ENCODE peak calls at places on chromosomes 2 and 18, in ten cellular contexts. K is CD8-positive, alpha-beta T cell; Z is mammary epithelial cell; J is adrenal gland; P is upper lobe of right lung; W is RWPE2; G is AG04450; T is ascending aorta; S is body of pancreas; A is CD4-positive, CD25-positive, alpha-beta regulatory T cell. C is an unnamed sample. For H3K27me3, the result is how much of the 10 kb centered on the place peaks cover.

GRCh38 chr2:172735646-172736418 is at the start of gene RAPGEF4:
- DNase-seq in K (no peak), Z (no peak), J (no peak), P (no peak), W (no peak), G (no peak), T (no peak), S (no peak), A (no peak), C (no peak)

GRCh38 chr2:178479275-178479616 is 846 bp upstream of the FKBP7 start:
- DNase-seq in K (no peak), Z (no peak), J (no peak), P (no peak), W (no peak), G (no peak), T (no peak), S (no peak), A (no peak), C (no peak)

GRCh38 chr2:99386011-99386410 is 48.8 kb downstream of the EIF5B start:
- DNase-seq in K (no peak), Z (peak), J (no peak), P (no peak), W (no peak), G (no peak), T (no peak), S (no peak), A (no peak), C (no peak)

GRCh38 chr2:145652992-145653545 is 1133.2 kb upstream of the ZEB2 start:
- DNase-seq in K (no peak), Z (peak), J (no peak), P (no peak), W (no peak), G (peak), T (no peak), S (no peak), A (no peak), C (no peak)

GRCh38 chr18:70523035-70523797 is 234.4 kb downstream of the SOCS6 start:
- DNase-seq in K (no peak), Z (no peak), J (no peak), P (no peak), W (no peak), G (no peak), T (no peak), S (no peak), A (no peak), C (no peak)

GRCh38 chr2:75289771-75290170 is 90.5 kb upstream of the TACR1 start:
- DNase-seq in K (no peak), Z (peak), J (no peak), P (no peak), W (no peak), G (no peak), T (no peak), S (no peak), A (no peak), C (no peak)

GRCh38 chr2:152426801-152427200 is 91.8 kb downstream of the FMNL2 start:
- DNase-seq in K (no peak), Z (peak), J (no peak), P (no peak), W (no peak), G (no peak), T (no peak), S (no peak), A (no peak), C (no peak)

GRCh38 chr2:73908689-73909652 is 16.2 kb downstream of the ACTG2 start:
- DNase-seq in K (no peak), Z (no peak), J (no peak), P (no peak), W (no peak), G (no peak), T (no peak), S (no peak), A (no peak), C (no peak)

GRCh38 chr2:105865222-105865913 is 120.7 kb downstream of the NCK2 start:
- DNase-seq in K (no peak), Z (no peak), J (no peak), P (no peak), W (no peak), G (no peak), T (no peak), S (no peak), A (no peak), C (no peak)

GRCh38 chr2:176106636-176107539 is at the start of gene HOXD11:
- DNase-seq in K (no peak), Z (peak), J (peak), P (no peak), W (peak), G (no peak), T (peak), S (no peak), A (no peak), C (no peak)

GRCh38 chr18:37778417-37779165 is 213.0 kb upstream of the CELF4 start:
- DNase-seq in K (no peak), Z (peak), J (peak), P (peak), W (no peak), G (no peak), T (peak), S (peak), A (peak), C (peak)

GRCh38 chr2:108351889-108352288 is 25.9 kb upstream of the SULT1C4 start:
- DNase-seq in K (no peak), Z (no peak), J (no peak), P (no peak), W (no peak), G (no peak), T (no peak), S (no peak), A (no peak), C (no peak)

GRCh38 chr18:48541026-48541746 is 2.4 kb downstream of the CTIF start:
- DNase-seq in K (no peak), Z (peak), J (peak), P (peak), W (no peak), G (no peak), T (peak), S (peak), A (peak), C (peak)

GRCh38 chr2:209476367-209477191 is 52.7 kb downstream of the MAP2 start:
- DNase-seq in K (no peak), Z (no peak), J (no peak), P (no peak), W (no peak), G (no peak), T (no peak), S (peak), A (no peak), C (no peak)

GRCh38 chr2:15163316-15163715 is 397.8 kb downstream of the NBAS start:
- DNase-seq in K (no peak), Z (no peak), J (no peak), P (no peak), W (no peak), G (no peak), T (no peak), S (no peak), A (no peak), C (no peak)

GRCh38 chr2:216188956-216189355 is 79.8 kb downstream of the XRCC5 start:
- DNase-seq in K (no peak), Z (peak), J (no peak), P (no peak), W (no peak), G (no peak), T (no peak), S (no peak), A (no peak), C (no peak)

GRCh38 chr2:108637304-108637669 is 82.0 kb upstream of the RANBP2 start:
- DNase-seq in K (no peak), Z (peak), J (peak), P (no peak), W (no peak), G (no peak), T (peak), S (peak), A (no peak), C (no peak)

GRCh38 chr2:233832869-233833812 is 21.2 kb downstream of the HJURP start:
- DNase-seq in K (no peak), Z (peak), J (no peak), P (peak), W (peak), G (peak), T (no peak), S (no peak), A (no peak), C (no peak)

GRCh38 chr18:47080872-47081271 is 45.5 kb upstream of the ELOA2 start:
- DNase-seq in K (no peak), Z (no peak), J (no peak), P (no peak), W (no peak), G (no peak), T (no peak), S (no peak), A (no peak), C (no peak)

GRCh38 chr2:176239016-176239415 is 30.2 kb upstream of the MTX2 start:
- DNase-seq in K (no peak), Z (no peak), J (peak), P (no peak), W (no peak), G (no peak), T (no peak), S (no peak), A (no peak), C (no peak)

GRCh38 chr2:98509542-98510321 is 65.1 kb downstream of the INPP4A start:
- DNase-seq in K (no peak), Z (no peak), J (no peak), P (no peak), W (no peak), G (no peak), T (no peak), S (no peak), A (no peak), C (no peak)

GRCh38 chr2:164028764-164029534 is 293.1 kb upstream of the FIGN start:
- DNase-seq in K (no peak), Z (no peak), J (no peak), P (no peak), W (no peak), G (no peak), T (no peak), S (no peak), A (no peak), C (no peak)

GRCh38 chr2:102582845-102583244 is 36.5 kb upstream of the SLC9A2 start:
- DNase-seq in K (no peak), Z (no peak), J (no peak), P (no peak), W (no peak), G (no peak), T (no peak), S (no peak), A (no peak), C (no peak)

GRCh38 chr2:171016125-171016524 is 87.1 kb downstream of the GORASP2 start:
- DNase-seq in K (no peak), Z (no peak), J (no peak), P (no peak), W (no peak), G (no peak), T (no peak), S (no peak), A (no peak), C (no peak)

GRCh38 chr2:72788756-72789155 is 37.1 kb downstream of the EXOC6B start:
- DNase-seq in K (no peak), Z (peak), J (no peak), P (no peak), W (no peak), G (no peak), T (no peak), S (no peak), A (no peak), C (no peak)

GRCh38 chr2:30894498-30895119 is 87.4 kb upstream of the CAPN13 start:
- DNase-seq in K (no peak), Z (no peak), J (no peak), P (no peak), W (no peak), G (no peak), T (no peak), S (no peak), A (no peak), C (no peak)

GRCh38 chr2:105299290-105299689 is 30.2 kb downstream of the TGFBRAP1 start:
- DNase-seq in K (no peak), Z (no peak), J (no peak), P (no peak), W (no peak), G (no peak), T (no peak), S (no peak), A (peak), C (no peak)

GRCh38 chr2:60414731-60415130 is 138.7 kb downstream of the BCL11A start:
- DNase-seq in K (no peak), Z (peak), J (no peak), P (no peak), W (no peak), G (no peak), T (no peak), S (no peak), A (no peak), C (no peak)

GRCh38 chr2:14634223-14634884 is 1.8 kb downstream of the LRATD1 start:
- DNase-seq in K (no peak), Z (peak), J (peak), P (peak), W (peak), G (peak), T (peak), S (peak), A (peak), C (peak)

GRCh38 chr18:46623541-46623940 is 33.5 kb downstream of the LOXHD1 start:
- DNase-seq in K (peak), Z (peak), J (no peak), P (no peak), W (no peak), G (no peak), T (no peak), S (no peak), A (peak), C (no peak)

GRCh38 chr2:28319118-28320008 is 73.3 kb upstream of the FOSL2 start:
- DNase-seq in K (no peak), Z (no peak), J (no peak), P (no peak), W (no peak), G (no peak), T (no peak), S (no peak), A (no peak), C (no peak)

GRCh38 chr2:42059261-42059898 is 11.6 kb downstream of the PKDCC start:
- DNase-seq in K (no peak), Z (no peak), J (no peak), P (no peak), W (no peak), G (no peak), T (no peak), S (no peak), A (no peak), C (no peak)

GRCh38 chr18:53911200-53911599 is 313.3 kb downstream of the MBD2 start:
- DNase-seq in K (no peak), Z (no peak), J (no peak), P (no peak), W (no peak), G (no peak), T (no peak), S (no peak), A (no peak), C (no peak)

DNA sequence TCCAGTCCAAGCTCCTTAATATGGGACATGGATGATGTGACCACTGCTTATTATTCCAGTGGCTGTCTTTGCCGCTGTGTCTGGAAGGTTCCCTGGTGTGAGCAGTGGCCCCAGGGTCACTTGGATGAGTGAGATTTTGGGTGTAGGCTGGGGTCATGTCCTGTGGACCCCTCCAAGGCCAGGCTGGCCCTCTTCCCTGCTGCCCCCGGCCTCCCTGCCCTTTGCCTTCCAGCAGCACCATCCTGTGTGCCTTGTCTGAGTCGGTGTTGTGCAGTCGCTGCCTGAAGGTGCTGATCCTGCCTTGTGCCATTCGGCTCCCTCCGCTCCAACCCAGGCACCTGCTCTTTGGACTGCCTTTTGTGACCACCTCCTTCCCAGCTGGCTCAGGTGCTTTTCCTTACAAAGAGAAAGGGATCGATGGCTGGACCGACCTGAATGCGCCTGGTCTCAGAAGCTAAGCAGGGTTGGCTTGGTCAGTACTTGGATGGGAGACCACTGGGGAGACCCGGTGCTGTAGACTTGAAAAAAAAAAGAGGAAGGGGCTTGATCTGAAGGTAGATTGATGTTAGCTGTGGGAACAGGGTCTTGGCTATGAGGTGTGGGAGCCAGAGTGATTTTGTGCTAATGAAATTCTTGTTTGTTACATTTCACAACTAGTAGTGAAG is 16.7 kb upstream of the GREB1 start:
- DNase-seq in K (no peak), Z (no peak), J (no peak), P (no peak), W (no peak), G (no peak), T (no peak), S (no peak), A (no peak), C (no peak)
- H3K27ac ChIP-seq in K (no peak), Z (no peak), J (no peak), P (no peak), W (no peak), G (no peak), T (no peak), S (no peak), A (no peak), C (no peak)

GRCh38 chr2:26572589-26572988 is 68.6 kb downstream of the CIB4 start:
- DNase-seq in K (no peak), Z (no peak), J (no peak), P (peak), W (peak), G (no peak), T (peak), S (no peak), A (no peak), C (no peak)

GRCh38 chr2:26574900-26575560 is 66.1 kb downstream of the CIB4 start:
- DNase-seq in K (no peak), Z (no peak), J (no peak), P (no peak), W (no peak), G (no peak), T (no peak), S (no peak), A (no peak), C (no peak)

GRCh38 chr2:26573241-26573925 is 67.8 kb downstream of the CIB4 start:
- DNase-seq in K (no peak), Z (no peak), J (no peak), P (peak), W (no peak), G (no peak), T (no peak), S (no peak), A (no peak), C (no peak)

GRCh38 chr2:26575836-26576564 is 65.2 kb downstream of the CIB4 start:
- DNase-seq in K (no peak), Z (no peak), J (no peak), P (no peak), W (no peak), G (no peak), T (no peak), S (no peak), A (no peak), C (no peak)

DNA sequence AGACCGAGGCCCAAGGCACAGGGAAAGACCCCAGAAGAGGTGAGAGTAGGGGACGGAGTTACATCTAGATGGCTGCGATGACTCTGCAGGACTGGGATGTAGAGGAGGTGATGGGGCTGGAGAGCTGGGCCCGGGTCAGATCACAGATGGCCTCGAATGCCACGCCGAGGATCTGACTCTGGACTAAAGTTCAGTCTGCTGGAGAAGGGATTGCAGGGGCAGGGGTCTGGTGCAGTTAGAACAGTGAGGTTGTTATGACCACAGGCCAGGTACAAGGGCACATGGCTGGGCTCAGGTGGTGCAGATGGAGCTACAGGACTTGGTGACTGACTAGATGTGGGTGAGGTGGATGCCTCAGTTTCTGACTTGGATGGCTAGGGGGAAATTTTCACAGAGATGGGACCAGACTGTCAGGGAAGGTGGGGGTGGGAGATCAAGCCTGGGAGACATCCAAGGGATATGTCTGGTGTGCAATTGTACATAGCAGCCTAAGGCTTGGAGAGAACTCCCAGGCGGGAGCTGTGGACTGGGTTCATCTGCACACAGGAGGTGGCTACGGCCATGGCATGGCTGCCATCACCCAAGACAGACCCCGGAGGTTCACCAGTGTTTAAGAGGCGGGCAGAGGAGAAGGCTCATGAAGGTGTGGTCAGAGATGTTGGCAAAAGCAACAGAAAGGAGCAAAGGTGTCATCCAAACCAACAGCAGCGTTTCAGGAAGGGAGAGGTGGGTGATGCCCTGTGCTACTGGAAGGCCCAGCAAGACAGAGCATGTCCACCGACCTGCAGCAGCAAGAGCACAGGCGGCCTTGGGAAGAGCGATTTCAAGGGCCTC is 66.9 kb downstream of the CIB4 start:
- DNase-seq in K (no peak), Z (peak), J (no peak), P (no peak), W (no peak), G (no peak), T (no peak), S (no peak), A (no peak), C (no peak)
- H3K27me3 ChIP-seq in K (under half), Z (under half), J (under half), P (under half), W (under half), G (under half), T (under half), S (under half), A (under half), C (under half)

DNA sequence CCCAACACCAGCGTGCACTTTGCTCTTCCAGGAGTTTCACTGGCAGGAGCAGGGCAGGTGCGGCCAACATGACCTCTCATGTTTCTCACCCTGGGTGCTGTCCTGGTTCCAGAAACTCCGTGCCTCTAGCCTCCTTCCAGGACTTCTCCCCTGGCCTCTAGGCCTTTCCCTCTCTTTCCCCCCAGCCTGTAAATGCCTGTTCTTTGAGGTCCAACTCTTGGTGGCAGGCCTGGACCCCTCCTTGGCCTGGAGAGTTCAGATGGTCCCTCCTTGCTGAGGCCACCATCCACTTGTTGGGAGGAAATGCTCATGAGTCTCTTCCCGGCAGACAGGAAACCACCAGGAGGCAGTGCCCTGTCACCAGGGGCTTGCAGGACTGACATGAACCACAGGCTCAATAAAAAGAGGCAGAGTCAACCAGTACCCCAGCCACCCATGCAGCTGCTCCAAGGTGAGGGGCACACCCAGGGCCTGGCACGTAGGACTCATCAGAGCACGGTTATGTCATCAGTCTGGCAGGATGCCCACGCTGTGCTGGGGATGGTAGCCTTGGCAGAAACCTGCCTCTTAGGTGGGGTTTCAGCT is 1.5 kb downstream of the MALL start:
- DNase-seq in K (peak), Z (peak), J (no peak), P (peak), W (peak), G (no peak), T (no peak), S (peak), A (peak), C (peak)
- H3K4me3 ChIP-seq in K (no peak), Z (peak), J (no peak), P (peak), W (peak), G (no peak), T (no peak), S (no peak), A (no peak), C (peak)

GRCh38 chr2:169765523-169765922 is 31.9 kb downstream of the KLHL23 start:
- DNase-seq in K (no peak), Z (peak), J (no peak), P (no peak), W (no peak), G (peak), T (no peak), S (no peak), A (no peak), C (no peak)

GRCh38 chr2:169759987-169760386 is 26.4 kb downstream of the KLHL23 start:
- DNase-seq in K (no peak), Z (no peak), J (no peak), P (no peak), W (no peak), G (no peak), T (no peak), S (no peak), A (no peak), C (no peak)

GRCh38 chr2:169757778-169758177 is 24.1 kb downstream of the KLHL23 start:
- DNase-seq in K (no peak), Z (no peak), J (no peak), P (no peak), W (no peak), G (no peak), T (no peak), S (no peak), A (no peak), C (no peak)

GRCh38 chr2:169761251-169761969 is 27.8 kb downstream of the KLHL23 start:
- DNase-seq in K (no peak), Z (no peak), J (no peak), P (no peak), W (no peak), G (no peak), T (no peak), S (no peak), A (no peak), C (no peak)

GRCh38 chr2:169761970-169762292 is 28.3 kb downstream of the KLHL23 start:
- DNase-seq in K (no peak), Z (peak), J (no peak), P (no peak), W (no peak), G (no peak), T (no peak), S (no peak), A (no peak), C (no peak)
- H3K27ac ChIP-seq in K (no peak), Z (no peak), J (no peak), P (no peak), W (no peak), G (no peak), T (no peak), S (no peak), A (no peak), C (no peak)